ENCODE peak calls at places on chromosomes 5 and 9, in five cellular contexts. One of them, this sample, is unnamed.

GRCh38 chr5:108727154-108727638 is 20.5 kb upstream of the FER start:
- DNase-seq in breast epithelium: no peak
- DNase-seq in endothelial cell: no peak
- DNase-seq in astrocyte of the spinal cord: no peak
- DNase-seq in kidney: no peak
- DNase-seq in this sample: peak; percentile 65

GRCh38 chr9:134301387-134302129 is 24.7 kb upstream of the RXRA start:
- DNase-seq in astrocyte of the spinal cord: no peak
- DNase-seq in endothelial cell: no peak
- DNase-seq in kidney: peak; percentile 37
- DNase-seq in breast epithelium: no peak
- DNase-seq in this sample: peak; percentile 12

GRCh38 chr9:38527507-38527906 is 92.9 kb downstream of the ANKRD18A start:
- DNase-seq in astrocyte of the spinal cord: no peak
- DNase-seq in kidney: no peak
- DNase-seq in breast epithelium: no peak
- DNase-seq in endothelial cell: no peak
- DNase-seq in this sample: no peak

GRCh38 chr5:154097031-154097430 is 58.3 kb downstream of the MFAP3 start:
- DNase-seq in kidney: no peak
- DNase-seq in endothelial cell: no peak
- DNase-seq in breast epithelium: no peak
- DNase-seq in astrocyte of the spinal cord: no peak
- DNase-seq in this sample: no peak

GRCh38 chr5:60295423-60295822 is 401.9 kb upstream of the PDE4D start:
- DNase-seq in breast epithelium: no peak
- DNase-seq in astrocyte of the spinal cord: peak; percentile 37
- DNase-seq in kidney: no peak
- DNase-seq in endothelial cell: peak; percentile 41
- DNase-seq in this sample: peak; percentile 22

GRCh38 chr9:103661663-103662062 is 432.4 kb upstream of the SMC2 start:
- DNase-seq in breast epithelium: no peak
- DNase-seq in endothelial cell: no peak
- DNase-seq in kidney: no peak
- DNase-seq in astrocyte of the spinal cord: no peak
- DNase-seq in this sample: no peak

GRCh38 chr5:173497685-173498084 is 118.8 kb downstream of the BOD1 start:
- DNase-seq in breast epithelium: no peak
- DNase-seq in astrocyte of the spinal cord: no peak
- DNase-seq in kidney: no peak
- DNase-seq in endothelial cell: no peak
- DNase-seq in this sample: no peak

GRCh38 chr9:20640331-20641187 is 18.3 kb upstream of the MLLT3 start:
- DNase-seq in breast epithelium: peak; percentile 79
- DNase-seq in kidney: peak; percentile 91
- DNase-seq in astrocyte of the spinal cord: peak; percentile 68
- DNase-seq in endothelial cell: no peak
- DNase-seq in this sample: peak; percentile 17

GRCh38 chr9:37336150-37336549 is 86.3 kb upstream of the GRHPR start:
- DNase-seq in breast epithelium: no peak
- DNase-seq in endothelial cell: no peak
- DNase-seq in kidney: no peak
- DNase-seq in astrocyte of the spinal cord: no peak
- DNase-seq in this sample: no peak

GRCh38 chr5:1891391-1891790 is 8.7 kb upstream of the IRX4 start:
- DNase-seq in endothelial cell: no peak
- DNase-seq in astrocyte of the spinal cord: no peak
- DNase-seq in kidney: no peak
- DNase-seq in breast epithelium: no peak
- DNase-seq in this sample: no peak

GRCh38 chr9:33294670-33295432 is 4.5 kb downstream of the NFX1 start:
- DNase-seq in kidney: no peak
- DNase-seq in astrocyte of the spinal cord: no peak
- DNase-seq in endothelial cell: no peak
- DNase-seq in breast epithelium: no peak
- DNase-seq in this sample: no peak

GRCh38 chr5:83368317-83368716 is 103.2 kb upstream of the VCAN start:
- DNase-seq in astrocyte of the spinal cord: peak; percentile 84
- DNase-seq in kidney: no peak
- DNase-seq in endothelial cell: no peak
- DNase-seq in breast epithelium: no peak
- DNase-seq in this sample: no peak

GRCh38 chr5:56251918-56252553 is 18.9 kb upstream of the ANKRD55 start:
- DNase-seq in endothelial cell: no peak
- DNase-seq in astrocyte of the spinal cord: no peak
- DNase-seq in breast epithelium: no peak
- DNase-seq in kidney: no peak
- DNase-seq in this sample: no peak

DNA sequence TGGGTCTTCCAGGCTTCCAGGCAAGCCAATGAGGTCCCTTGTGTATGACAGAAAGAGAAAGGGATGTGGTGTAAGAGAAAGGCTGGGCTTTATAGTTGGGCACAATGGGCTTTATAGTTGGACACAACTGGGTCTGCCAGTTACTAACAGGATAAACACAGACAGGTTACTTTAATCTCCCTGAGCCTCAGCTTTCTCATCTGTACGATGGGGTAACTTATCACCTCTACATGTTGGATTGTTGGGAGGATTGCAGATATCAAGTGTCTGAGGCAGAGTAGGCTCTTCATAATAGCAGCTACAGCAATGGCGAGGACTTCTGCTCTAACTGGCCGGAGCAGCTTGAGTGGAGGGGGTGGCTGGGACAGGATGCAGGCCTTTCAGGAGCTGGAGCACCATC is 23.5 kb upstream of the KIF12 start:
- DNase-seq in astrocyte of the spinal cord: no peak
- DNase-seq in kidney: peak; percentile 1
- DNase-seq in breast epithelium: no peak
- DNase-seq in endothelial cell: no peak
- DNase-seq in this sample: no peak
- TF ChIP-seq CTCF in astrocyte of the spinal cord: no peak
- TF ChIP-seq CTCF in kidney: no peak
- TF ChIP-seq CTCF in breast epithelium: no peak
- TF ChIP-seq CTCF in endothelial cell: no peak
- TF ChIP-seq CTCF in this sample: no peak

DNA sequence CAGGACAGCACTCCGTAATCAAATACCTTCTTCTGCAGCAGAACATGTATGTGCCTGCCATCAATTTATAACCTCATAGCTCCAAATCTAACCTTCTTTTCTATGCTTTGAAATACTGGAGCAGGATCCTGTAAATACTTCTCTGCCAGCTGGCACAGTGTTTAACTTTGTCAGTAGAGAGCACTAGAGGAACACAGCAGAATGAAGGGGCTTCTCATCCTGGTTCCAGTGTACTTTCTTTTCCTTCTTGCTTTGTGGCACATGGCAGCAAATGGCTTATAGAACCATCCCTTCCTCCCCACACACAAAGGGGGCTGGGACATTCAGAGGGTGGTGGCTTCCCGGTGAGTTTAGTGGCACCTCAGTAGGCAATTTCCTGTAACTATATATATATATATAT is 3.8 kb upstream of the FBXW11 start:
- DNase-seq in astrocyte of the spinal cord: peak; percentile 27
- DNase-seq in endothelial cell: no peak
- DNase-seq in breast epithelium: no peak
- DNase-seq in kidney: no peak
- DNase-seq in this sample: no peak
- TF ChIP-seq CTCF in astrocyte of the spinal cord: no peak
- TF ChIP-seq CTCF in endothelial cell: no peak
- TF ChIP-seq CTCF in breast epithelium: no peak
- TF ChIP-seq CTCF in kidney: no peak
- TF ChIP-seq CTCF in this sample: no peak

GRCh38 chr5:7849531-7850240 is 1.2 kb downstream of the CFAP90 start:
- DNase-seq in astrocyte of the spinal cord: no peak
- DNase-seq in endothelial cell: peak; percentile 30
- DNase-seq in kidney: no peak
- DNase-seq in breast epithelium: no peak
- DNase-seq in this sample: peak; percentile 39
- TF ChIP-seq CTCF in astrocyte of the spinal cord: peak; percentile 31
- TF ChIP-seq CTCF in endothelial cell: no peak
- TF ChIP-seq CTCF in kidney: peak; percentile 25
- TF ChIP-seq CTCF in breast epithelium: no peak
- TF ChIP-seq CTCF in this sample: no peak

GRCh38 chr5:138725153-138725884 is 27.9 kb upstream of the CTNNA1 start:
- DNase-seq in kidney: peak; percentile 72
- DNase-seq in endothelial cell: peak; percentile 15
- DNase-seq in breast epithelium: peak; percentile 88
- DNase-seq in astrocyte of the spinal cord: peak; percentile 50
- DNase-seq in this sample: peak; percentile 28
- TF ChIP-seq CTCF in kidney: no peak
- TF ChIP-seq CTCF in endothelial cell: no peak
- TF ChIP-seq CTCF in breast epithelium: peak; percentile 56
- TF ChIP-seq CTCF in astrocyte of the spinal cord: peak; percentile 41
- TF ChIP-seq CTCF in this sample: no peak

GRCh38 chr5:39107350-39107749 is 33.2 kb upstream of the RICTOR start:
- DNase-seq in kidney: no peak
- DNase-seq in endothelial cell: no peak
- DNase-seq in breast epithelium: no peak
- DNase-seq in astrocyte of the spinal cord: no peak
- DNase-seq in this sample: no peak

GRCh38 chr5:39113354-39113953 is 39.3 kb upstream of the RICTOR start:
- DNase-seq in kidney: no peak
- DNase-seq in astrocyte of the spinal cord: no peak
- DNase-seq in endothelial cell: no peak
- DNase-seq in breast epithelium: no peak
- DNase-seq in this sample: no peak

GRCh38 chr5:39106332-39106731 is 32.1 kb upstream of the RICTOR start:
- DNase-seq in endothelial cell: no peak
- DNase-seq in kidney: no peak
- DNase-seq in breast epithelium: no peak
- DNase-seq in astrocyte of the spinal cord: peak; percentile 36
- DNase-seq in this sample: no peak

GRCh38 chr5:39109616-39110015 is 35.4 kb upstream of the RICTOR start:
- DNase-seq in breast epithelium: no peak
- DNase-seq in endothelial cell: no peak
- DNase-seq in astrocyte of the spinal cord: no peak
- DNase-seq in kidney: no peak
- DNase-seq in this sample: no peak

GRCh38 chr5:39108987-39109386 is 34.8 kb upstream of the RICTOR start:
- DNase-seq in kidney: no peak
- DNase-seq in astrocyte of the spinal cord: no peak
- DNase-seq in breast epithelium: no peak
- DNase-seq in endothelial cell: no peak
- DNase-seq in this sample: no peak
- TF ChIP-seq CTCF in kidney: no peak
- TF ChIP-seq CTCF in astrocyte of the spinal cord: no peak
- TF ChIP-seq CTCF in breast epithelium: no peak
- TF ChIP-seq CTCF in endothelial cell: no peak
- TF ChIP-seq CTCF in this sample: no peak

GRCh38 chr5:74032617-74033016 is 406.6 kb downstream of the ARHGEF28 start:
- DNase-seq in endothelial cell: no peak
- DNase-seq in breast epithelium: no peak
- DNase-seq in astrocyte of the spinal cord: no peak
- DNase-seq in kidney: no peak
- DNase-seq in this sample: no peak

GRCh38 chr5:74034738-74035137 is 408.7 kb downstream of the ARHGEF28 start:
- DNase-seq in breast epithelium: no peak
- DNase-seq in endothelial cell: no peak
- DNase-seq in kidney: no peak
- DNase-seq in astrocyte of the spinal cord: peak; percentile 73
- DNase-seq in this sample: no peak

GRCh38 chr5:74031536-74031935 is 405.5 kb downstream of the ARHGEF28 start:
- DNase-seq in kidney: no peak
- DNase-seq in breast epithelium: no peak
- DNase-seq in astrocyte of the spinal cord: no peak
- DNase-seq in endothelial cell: no peak
- DNase-seq in this sample: no peak

GRCh38 chr5:74040065-74040551 is 414.1 kb downstream of the ARHGEF28 start:
- DNase-seq in astrocyte of the spinal cord: peak; percentile 92
- DNase-seq in kidney: no peak
- DNase-seq in breast epithelium: no peak
- DNase-seq in endothelial cell: no peak
- DNase-seq in this sample: peak; percentile 38

GRCh38 chr5:74035521-74035937 is 409.5 kb downstream of the ARHGEF28 start:
- DNase-seq in breast epithelium: no peak
- DNase-seq in kidney: no peak
- DNase-seq in endothelial cell: peak; percentile 11
- DNase-seq in astrocyte of the spinal cord: peak; percentile 77
- DNase-seq in this sample: no peak
- TF ChIP-seq CTCF in breast epithelium: no peak
- TF ChIP-seq CTCF in kidney: peak; percentile 20
- TF ChIP-seq CTCF in endothelial cell: peak; percentile 14
- TF ChIP-seq CTCF in astrocyte of the spinal cord: peak; percentile 58
- TF ChIP-seq CTCF in this sample: no peak

DNA sequence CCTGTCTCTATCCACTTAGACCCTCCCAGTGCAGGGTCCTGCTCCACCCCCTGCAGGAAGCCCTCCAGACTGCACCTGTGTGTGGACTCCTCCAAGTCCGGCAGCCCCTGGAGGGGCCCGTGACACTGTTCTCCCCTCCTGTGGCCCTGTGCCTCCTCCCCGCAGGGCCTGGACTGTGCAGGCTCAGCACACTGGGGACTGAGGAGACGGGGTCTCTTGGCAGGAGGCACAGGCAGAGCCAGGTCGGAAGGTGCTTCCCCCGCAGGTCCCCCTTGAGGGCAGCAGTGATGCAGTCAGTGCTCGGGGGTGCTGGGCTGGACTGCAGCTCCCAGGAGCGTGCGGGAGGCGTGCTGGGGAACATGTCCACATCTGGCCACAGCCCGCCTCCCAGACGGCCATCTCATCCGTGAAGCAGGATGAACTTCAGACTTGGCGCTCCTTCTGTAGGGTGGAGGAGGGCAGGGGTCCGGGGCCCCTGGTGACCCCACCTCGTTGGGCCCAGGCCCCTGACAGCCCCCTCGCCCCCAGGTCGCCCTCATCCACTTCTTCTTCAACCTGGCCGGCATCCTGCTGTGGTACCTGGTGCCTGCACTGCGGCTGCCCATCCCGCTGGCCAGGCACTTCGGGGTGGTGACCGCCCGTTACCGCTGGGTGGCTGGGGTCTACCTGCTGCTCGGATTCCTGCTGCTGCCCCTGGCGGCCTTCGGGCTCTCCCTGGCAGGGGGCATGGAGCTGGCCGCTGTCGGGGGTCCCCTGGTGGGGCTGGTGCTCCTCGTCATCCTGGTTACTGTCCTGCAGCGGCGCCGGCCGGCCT is 4.9 kb downstream of the SLC34A3 start:
- DNase-seq in endothelial cell: no peak
- DNase-seq in astrocyte of the spinal cord: no peak
- DNase-seq in breast epithelium: no peak
- DNase-seq in kidney: no peak
- DNase-seq in this sample: no peak
- TF ChIP-seq CTCF in endothelial cell: no peak
- TF ChIP-seq CTCF in astrocyte of the spinal cord: no peak
- TF ChIP-seq CTCF in breast epithelium: no peak
- TF ChIP-seq CTCF in kidney: no peak
- TF ChIP-seq CTCF in this sample: no peak

GRCh38 chr9:77735515-77735914 is 87.4 kb upstream of the GNA14 start:
- DNase-seq in astrocyte of the spinal cord: peak; percentile 69
- DNase-seq in kidney: no peak
- DNase-seq in endothelial cell: no peak
- DNase-seq in breast epithelium: no peak
- DNase-seq in this sample: no peak
- TF ChIP-seq CTCF in astrocyte of the spinal cord: no peak
- TF ChIP-seq CTCF in kidney: no peak
- TF ChIP-seq CTCF in endothelial cell: no peak
- TF ChIP-seq CTCF in breast epithelium: no peak
- TF ChIP-seq CTCF in this sample: no peak